ENCODE peak calls at places on chromosomes 3 and 15, in six cellular contexts. T is NCI-H774, S is left cardiac atrium, M is GM23248, D is GM13977, K is NCI-H1092 treated with DMSO at 0.1 percent for 48 hours. Z is an unnamed sample.

GRCh38 chr15:36469567-36469966 is 109.9 kb upstream of the CDIN1 start:
- DNase-seq in T (no peak), S (no peak), M (peak), D (no peak), K (no peak), Z (no peak)

GRCh38 chr15:75136118-75136517 is 65.6 kb upstream of the C15orf39 start:
- DNase-seq in T (no peak), S (no peak), M (no peak), D (no peak), K (no peak), Z (no peak)

GRCh38 chr3:31572605-31573459 is 40.1 kb downstream of the STT3B start:
- DNase-seq in T (no peak), S (no peak), M (no peak), D (no peak), K (no peak), Z (no peak)

GRCh38 chr3:172104471-172105072 is 65.2 kb downstream of the FNDC3B start:
- DNase-seq in T (peak), S (no peak), M (no peak), D (no peak), K (no peak), Z (no peak)

GRCh38 chr3:114157321-114157720 is 21.5 kb downstream of the DRD3 start:
- DNase-seq in T (no peak), S (no peak), M (no peak), D (no peak), K (no peak), Z (no peak)

GRCh38 chr3:73624363-73625123 is at the start of gene PDZRN3:
- DNase-seq in T (peak), S (peak), M (peak), D (no peak), K (peak), Z (no peak)

GRCh38 chr15:48565560-48566482 is 79.7 kb downstream of the FBN1 start:
- DNase-seq in T (no peak), S (no peak), M (peak), D (no peak), K (no peak), Z (no peak)

GRCh38 chr3:113496924-113497323 is 18.0 kb downstream of the SPICE1 start:
- DNase-seq in T (no peak), S (no peak), M (peak), D (no peak), K (no peak), Z (no peak)

GRCh38 chr3:146085678-146086077 is 75.3 kb downstream of the PLOD2 start:
- DNase-seq in T (no peak), S (no peak), M (no peak), D (no peak), K (no peak), Z (no peak)